ENCODE peak calls at places on chromosomes 16 and 17, in eight cellular contexts. L is A172; H is HFF-Myc; F is psoas muscle; A is NCI-H1105; W is mammary epithelial cell; V is HTR-8/SVneo; P is stimulated activated CD8-positive, alpha-beta memory T cell treated with anti-CD3 and anti-CD28 coated beads, Interleukin-4, amount 100 ng/mL, for 1 hour. D is an unnamed sample.

GRCh38 chr16:80507538-80507937 is 33.3 kb upstream of the DYNLRB2 start:
- DNase-seq in F (peak; percentile 61), V (no peak), L (no peak), P (no peak), H (no peak), W (no peak), A (no peak), D (no peak)

GRCh38 chr17:1390422-1391367 is 9.3 kb downstream of the YWHAE start:
- DNase-seq in A (no peak), F (no peak), V (no peak), H (no peak), W (peak; percentile 29), L (peak; percentile 28), P (no peak), D (no peak)

GRCh38 chr17:45265823-45266222 is 3.9 kb upstream of the SPATA32 start:
- DNase-seq in H (no peak), P (no peak), V (no peak), L (peak; percentile 90), F (peak; percentile 76), W (peak; percentile 27), A (no peak), D (peak; percentile 60)

GRCh38 chr17:47218896-47219430 is 9.8 kb downstream of the MYL4 start:
- DNase-seq in W (no peak), L (no peak), P (no peak), F (no peak), V (no peak), H (no peak), A (no peak), D (no peak)

GRCh38 chr17:15999974-16000827 is 577 bp downstream of the TTC19 start:
- DNase-seq in P (peak; percentile 7), H (no peak), V (peak; percentile 39), F (no peak), L (peak; percentile 29), A (peak; percentile 72), W (peak; percentile 29), D (peak; percentile 17)

GRCh38 chr17:57004944-57005579 is 27.1 kb downstream of the SCPEP1 start:
- DNase-seq in F (no peak), V (no peak), H (no peak), A (no peak), W (no peak), P (no peak), L (no peak), D (no peak)

GRCh38 chr16:57422026-57422944 is 17.7 kb downstream of the CCL17 start:
- DNase-seq in P (no peak), A (no peak), W (peak; percentile 33), V (no peak), H (peak; percentile 53), L (peak; percentile 59), F (no peak), D (peak; percentile 22)

GRCh38 chr17:22459331-22459952 is 767.1 kb downstream of the KCNJ18 start:
- DNase-seq in F (no peak), L (no peak), A (no peak), V (no peak), P (no peak), H (no peak), W (no peak), D (no peak)

GRCh38 chr16:56637814-56638750 is at the start of gene MT1A:
- DNase-seq in L (no peak), A (no peak), H (no peak), V (no peak), W (no peak), F (peak; percentile 87), P (no peak), D (no peak)

GRCh38 chr16:87062569-87063442 is 254.4 kb downstream of the C16orf95 start:
- DNase-seq in H (no peak), P (peak; percentile 6), W (peak; percentile 28), A (peak; percentile 22), F (no peak), V (peak; percentile 88), L (peak; percentile 65), D (no peak)

GRCh38 chr16:26598061-26598460 is 468.7 kb upstream of the C16orf82 start:
- DNase-seq in L (no peak), W (no peak), P (peak; percentile 35), A (no peak), V (no peak), F (no peak), H (no peak), D (no peak)

GRCh38 chr17:263271-263670 is 81.8 kb upstream of the DOC2B start:
- DNase-seq in A (no peak), L (no peak), P (no peak), H (no peak), W (no peak), V (no peak), F (no peak), D (no peak)

GRCh38 chr16:12801511-12802042 is 2.1 kb downstream of the CPPED1 start:
- DNase-seq in V (no peak), L (peak; percentile 79), P (no peak), F (no peak), H (no peak), W (peak; percentile 69), A (no peak), D (peak; percentile 71)

GRCh38 chr17:49703557-49704277 is 4.0 kb downstream of the SLC35B1 start:
- DNase-seq in F (no peak), L (peak; percentile 52), P (no peak), A (no peak), H (peak; percentile 12), V (peak; percentile 51), W (peak; percentile 45), D (no peak)

GRCh38 chr16:9134739-9135138 is 43.3 kb downstream of the HAPSTR1 start:
- DNase-seq in A (peak; percentile 52), P (peak; percentile 45), H (no peak), F (peak; percentile 61), W (no peak), L (peak; percentile 65), V (peak; percentile 79), D (no peak)

GRCh38 chr17:73045722-73046121 is 46.8 kb downstream of the SLC39A11 start:
- DNase-seq in L (no peak), P (no peak), F (no peak), V (no peak), W (no peak), A (no peak), H (no peak), D (no peak)

GRCh38 chr16:55297062-55297909 is 26.7 kb upstream of the IRX6 start:
- DNase-seq in V (no peak), H (no peak), W (peak; percentile 76), A (no peak), L (no peak), P (no peak), F (peak; percentile 70), D (no peak)

GRCh38 chr16:71542377-71542776 is 16.2 kb downstream of the CHST4 start:
- DNase-seq in H (no peak), A (no peak), L (no peak), F (no peak), P (peak; percentile 26), V (peak; percentile 77), W (peak; percentile 42), D (no peak)

GRCh38 chr17:75231741-75232464 is 26.4 kb downstream of the NUP85 start:
- DNase-seq in A (no peak), L (no peak), P (no peak), V (no peak), W (no peak), H (no peak), F (peak; percentile 41), D (no peak)

GRCh38 chr16:9415588-9415987 is 324.1 kb downstream of the HAPSTR1 start:
- DNase-seq in F (no peak), H (no peak), L (no peak), P (no peak), V (no peak), W (no peak), A (no peak), D (no peak)

GRCh38 chr17:70767102-70767701 is 597.9 kb downstream of the KCNJ2 start:
- DNase-seq in L (peak; percentile 40), F (no peak), P (no peak), A (peak; percentile 25), H (peak; percentile 4), V (peak; percentile 33), W (peak; percentile 9), D (no peak)

GRCh38 chr17:34714475-34715410 is 135.4 kb downstream of the TMEM132E start:
- DNase-seq in A (no peak), P (no peak), F (no peak), H (no peak), W (no peak), V (no peak), L (no peak), D (no peak)

GRCh38 chr16:71540-72341 is 690 bp downstream of the RHBDF1 start:
- DNase-seq in W (peak; percentile 90), A (no peak), F (peak; percentile 80), L (peak; percentile 88), H (no peak), P (no peak), V (peak; percentile 77), D (peak; percentile 62)

GRCh38 chr17:41578971-41579370 is 7.1 kb upstream of the KRT9 start:
- DNase-seq in L (no peak), V (no peak), P (no peak), W (no peak), H (no peak), A (no peak), F (no peak), D (no peak)

GRCh38 chr16:2934450-2934849 is 22.7 kb downstream of the FLYWCH1 start:
- DNase-seq in A (no peak), H (no peak), V (no peak), P (no peak), L (no peak), W (no peak), F (no peak), D (no peak)

GRCh38 chr16:16120044-16120381 is 103.3 kb downstream of the ABCC6 start:
- DNase-seq in W (no peak), P (no peak), V (no peak), L (no peak), A (no peak), H (no peak), F (no peak), D (no peak)